ENCODE peak calls at places on chromosomes 3 and 15, in nine cellular contexts. Y is H7; I is B cell; W is fibroblast of the conjunctiva; G is GM12878; U is T-helper 2 cell; Q is CD4-positive, alpha-beta T cell; D is HL-60; O is epithelial cell of esophagus. V is an unnamed sample.

GRCh38 chr3:112770026-112770626 is 76.5 kb downstream of the CD200R1L start:
- DNase-seq in Q (no peak), Y (no peak), D (no peak), G (no peak), U (peak), I (no peak), O (peak), W (no peak), V (peak)

GRCh38 chr15:49927462-49927861 is 191.6 kb downstream of the ATP8B4 start:
- DNase-seq in Q (no peak), O (no peak), W (peak), D (no peak), G (no peak), U (no peak), Y (no peak), I (no peak), V (no peak)

GRCh38 chr3:28564211-28564610 is 215.6 kb upstream of the AZI2 start:
- DNase-seq in O (no peak), Y (no peak), Q (no peak), I (no peak), U (no peak), W (no peak), G (no peak), D (no peak), V (no peak)

GRCh38 chr3:122184591-122184929 is 1.1 kb downstream of the CASR start:
- DNase-seq in Q (no peak), O (no peak), G (no peak), U (no peak), I (no peak), Y (no peak), W (no peak), D (no peak), V (no peak)

GRCh38 chr3:120558784-120559227 is 37.3 kb upstream of the NDUFB4 start:
- DNase-seq in Y (peak), G (peak), O (peak), I (peak), U (peak), D (peak), W (peak), Q (peak), V (peak)

GRCh38 chr3:160796813-160797164 is 40.8 kb downstream of the PPM1L start:
- DNase-seq in G (no peak), Q (no peak), U (no peak), Y (no peak), I (no peak), W (no peak), O (peak), D (no peak), V (no peak)

GRCh38 chr3:126557761-126558160 is 971 bp downstream of the C3orf22 start:
- DNase-seq in G (no peak), Y (peak), W (no peak), I (no peak), U (no peak), Q (no peak), O (no peak), D (no peak), V (peak)

GRCh38 chr3:56802793-56803192 is 1.0 kb upstream of the ARHGEF3 start:
- DNase-seq in Y (no peak), D (no peak), U (no peak), Q (no peak), I (no peak), W (no peak), O (no peak), G (no peak), V (no peak)

GRCh38 chr3:187367561-187368103 is 553 bp upstream of the RTP4 start:
- DNase-seq in Q (no peak), I (peak), D (no peak), U (no peak), Y (no peak), G (no peak), W (no peak), O (no peak), V (no peak)

GRCh38 chr3:115615001-115615447 is 8.3 kb upstream of the GAP43 start:
- DNase-seq in Y (peak), U (no peak), G (no peak), Q (no peak), I (no peak), W (no peak), O (peak), D (no peak), V (peak)

GRCh38 chr15:98154863-98155262 is 194.4 kb downstream of the ARRDC4 start:
- DNase-seq in U (no peak), Q (no peak), O (peak), I (no peak), W (peak), Y (no peak), G (no peak), D (no peak), V (peak)

GRCh38 chr3:177441813-177442646 is 244.7 kb upstream of the TBL1XR1 start:
- DNase-seq in Y (no peak), I (peak), W (no peak), Q (no peak), D (peak), O (no peak), U (no peak), G (peak), V (no peak)

GRCh38 chr3:133644768-133645167 is 17.0 kb downstream of the TOPBP1 start:
- DNase-seq in W (peak), I (no peak), Q (no peak), D (no peak), U (no peak), O (peak), Y (no peak), G (no peak), V (no peak)

GRCh38 chr15:40379853-40380252 is 2.7 kb upstream of the KNSTRN start:
- DNase-seq in O (peak), Q (no peak), W (peak), D (no peak), Y (no peak), I (no peak), U (no peak), G (no peak), V (no peak)

GRCh38 chr15:48433226-48433886 is 102.1 kb downstream of the DUT start:
- DNase-seq in W (no peak), I (no peak), Q (no peak), D (no peak), Y (no peak), G (peak), O (peak), U (no peak), V (no peak)

GRCh38 chr15:53197426-53197839 is 407.3 kb upstream of the ONECUT1 start:
- DNase-seq in Y (peak), O (peak), Q (no peak), G (no peak), U (no peak), I (peak), D (peak), W (peak), V (peak)

GRCh38 chr3:129016725-129017530 is 15.8 kb downstream of the EFCC1 start:
- DNase-seq in D (no peak), Y (no peak), U (no peak), I (peak), W (no peak), O (no peak), Q (no peak), G (no peak), V (no peak)

GRCh38 chr3:173584093-173584833 is 186.7 kb downstream of the NLGN1 start:
- DNase-seq in O (peak), G (no peak), D (no peak), W (peak), I (no peak), Q (no peak), U (no peak), Y (peak), V (peak)

GRCh38 chr15:66823601-66824000 is 121.6 kb downstream of the SMAD6 start:
- DNase-seq in Q (no peak), O (no peak), I (no peak), Y (no peak), U (no peak), D (no peak), W (no peak), G (no peak), V (no peak)

GRCh38 chr15:23073890-23074631 is 34.7 kb upstream of the TUBGCP5 start:
- DNase-seq in O (peak), Q (no peak), I (no peak), D (peak), Y (no peak), G (no peak), W (no peak), U (no peak), V (peak)

GRCh38 chr15:96254168-96254567 is 76.3 kb upstream of the NR2F2 start:
- DNase-seq in U (no peak), Y (no peak), I (no peak), Q (no peak), W (peak), D (no peak), O (peak), G (no peak), V (no peak)

GRCh38 chr3:153246805-153247204 is 84.8 kb downstream of the RAP2B start:
- DNase-seq in G (no peak), I (no peak), U (no peak), W (peak), D (no peak), O (no peak), Y (no peak), Q (no peak), V (no peak)

GRCh38 chr3:58350627-58351013 is 17.9 kb downstream of the PXK start:
- DNase-seq in W (no peak), Q (no peak), U (no peak), O (no peak), I (no peak), Y (no peak), D (peak), G (no peak), V (no peak)

GRCh38 chr15:89243046-89243690 is 611 bp upstream of the FANCI start:
- DNase-seq in O (no peak), W (peak), D (no peak), Q (no peak), G (no peak), I (peak), Y (peak), U (no peak), V (no peak)

GRCh38 chr3:46221936-46222335 is 13.8 kb upstream of the CCR1 start:
- DNase-seq in I (no peak), D (no peak), U (no peak), Q (no peak), Y (no peak), G (no peak), W (no peak), O (no peak), V (no peak)

GRCh38 chr3:118495243-118495642 is 539.4 kb downstream of the IGSF11 start:
- DNase-seq in Q (no peak), I (no peak), O (no peak), U (no peak), Y (no peak), D (no peak), G (no peak), W (no peak), V (no peak)

GRCh38 chr3:158808697-158809096 is 6.8 kb downstream of the MFSD1 start:
- DNase-seq in G (no peak), Q (no peak), I (no peak), Y (no peak), W (no peak), U (no peak), O (peak), D (peak), V (peak)

GRCh38 chr15:70818580-70818979 is 35.4 kb downstream of the LARP6 start:
- DNase-seq in Y (no peak), W (no peak), D (no peak), Q (no peak), O (no peak), I (no peak), U (no peak), G (no peak), V (no peak)

GRCh38 chr3:167940241-167940640 is 155.5 kb downstream of the GOLIM4 start:
- DNase-seq in D (no peak), U (no peak), W (no peak), Y (no peak), O (peak), I (no peak), G (no peak), Q (no peak), V (no peak)

GRCh38 chr15:83198476-83198875 is 9.1 kb downstream of the HDGFL3 start:
- DNase-seq in G (no peak), Q (no peak), Y (no peak), U (no peak), O (no peak), D (no peak), W (no peak), I (no peak), V (no peak)

V was measured in islet precursor cell.